ENCODE peak calls at places on chromosomes 3 and 15, in six cellular contexts. One of them, this sample, is unnamed.

GRCh38 chr3:48428863-48429415 is 947 bp downstream of the PLXNB1 start:
- DNase-seq in immature natural killer cell: no peak
- DNase-seq in psoas muscle: peak
- DNase-seq in Calu3: peak
- DNase-seq in naive thymus-derived CD4-positive, alpha-beta T cell: no peak
- DNase-seq in WERI-Rb-1: peak
- DNase-seq in this sample: no peak

GRCh38 chr3:67083277-67083676 is 85.2 kb downstream of the KBTBD8 start:
- DNase-seq in immature natural killer cell: peak
- DNase-seq in Calu3: no peak
- DNase-seq in naive thymus-derived CD4-positive, alpha-beta T cell: no peak
- DNase-seq in psoas muscle: no peak
- DNase-seq in WERI-Rb-1: no peak
- DNase-seq in this sample: peak

GRCh38 chr3:160739079-160739478 is 17.0 kb upstream of the PPM1L start:
- DNase-seq in Calu3: no peak
- DNase-seq in WERI-Rb-1: no peak
- DNase-seq in psoas muscle: peak
- DNase-seq in immature natural killer cell: no peak
- DNase-seq in naive thymus-derived CD4-positive, alpha-beta T cell: no peak
- DNase-seq in this sample: no peak

GRCh38 chr15:91561371-91562100 is 292.0 kb upstream of the SLCO3A1 start:
- DNase-seq in naive thymus-derived CD4-positive, alpha-beta T cell: no peak
- DNase-seq in psoas muscle: peak
- DNase-seq in WERI-Rb-1: no peak
- DNase-seq in immature natural killer cell: no peak
- DNase-seq in Calu3: peak
- DNase-seq in this sample: no peak

GRCh38 chr3:59798372-59799086 is 748.7 kb upstream of the CFAP20DC start:
- DNase-seq in immature natural killer cell: no peak
- DNase-seq in naive thymus-derived CD4-positive, alpha-beta T cell: no peak
- DNase-seq in Calu3: no peak
- DNase-seq in psoas muscle: no peak
- DNase-seq in WERI-Rb-1: no peak
- DNase-seq in this sample: no peak

GRCh38 chr3:80696280-80696679 is 928.5 kb upstream of the ROBO1 start:
- DNase-seq in WERI-Rb-1: no peak
- DNase-seq in psoas muscle: no peak
- DNase-seq in naive thymus-derived CD4-positive, alpha-beta T cell: no peak
- DNase-seq in immature natural killer cell: no peak
- DNase-seq in Calu3: peak
- DNase-seq in this sample: no peak

GRCh38 chr3:23826382-23827061 is 20.8 kb downstream of the UBE2E1 start:
- DNase-seq in WERI-Rb-1: no peak
- DNase-seq in Calu3: no peak
- DNase-seq in immature natural killer cell: no peak
- DNase-seq in psoas muscle: no peak
- DNase-seq in naive thymus-derived CD4-positive, alpha-beta T cell: no peak
- DNase-seq in this sample: no peak

GRCh38 chr3:55309336-55309735 is 177.8 kb downstream of the WNT5A start:
- DNase-seq in Calu3: no peak
- DNase-seq in immature natural killer cell: no peak
- DNase-seq in WERI-Rb-1: no peak
- DNase-seq in psoas muscle: no peak
- DNase-seq in naive thymus-derived CD4-positive, alpha-beta T cell: no peak
- DNase-seq in this sample: no peak

GRCh38 chr3:123099331-123100191 is 32.7 kb downstream of the PDIA5 start:
- DNase-seq in WERI-Rb-1: no peak
- DNase-seq in psoas muscle: no peak
- DNase-seq in naive thymus-derived CD4-positive, alpha-beta T cell: no peak
- DNase-seq in Calu3: no peak
- DNase-seq in immature natural killer cell: no peak
- DNase-seq in this sample: no peak

GRCh38 chr3:156676467-156677119 is 2.2 kb downstream of the TIPARP start:
- DNase-seq in Calu3: peak
- DNase-seq in psoas muscle: no peak
- DNase-seq in WERI-Rb-1: no peak
- DNase-seq in immature natural killer cell: peak
- DNase-seq in naive thymus-derived CD4-positive, alpha-beta T cell: no peak
- DNase-seq in this sample: no peak

GRCh38 chr15:30921781-30922371 is 18.2 kb downstream of the FAN1 start:
- DNase-seq in Calu3: no peak
- DNase-seq in psoas muscle: peak
- DNase-seq in naive thymus-derived CD4-positive, alpha-beta T cell: no peak
- DNase-seq in WERI-Rb-1: no peak
- DNase-seq in immature natural killer cell: no peak
- DNase-seq in this sample: no peak

GRCh38 chr3:96201463-96201862 is 612.9 kb upstream of the EPHA6 start:
- DNase-seq in immature natural killer cell: no peak
- DNase-seq in Calu3: no peak
- DNase-seq in naive thymus-derived CD4-positive, alpha-beta T cell: no peak
- DNase-seq in psoas muscle: no peak
- DNase-seq in WERI-Rb-1: no peak
- DNase-seq in this sample: no peak

GRCh38 chr15:23422946-23423708 is 23.9 kb downstream of the GOLGA6L2 start:
- DNase-seq in Calu3: no peak
- DNase-seq in WERI-Rb-1: no peak
- DNase-seq in immature natural killer cell: no peak
- DNase-seq in psoas muscle: peak
- DNase-seq in naive thymus-derived CD4-positive, alpha-beta T cell: no peak
- DNase-seq in this sample: no peak

GRCh38 chr15:80803580-80804525 is 24.7 kb downstream of the CEMIP start:
- DNase-seq in naive thymus-derived CD4-positive, alpha-beta T cell: no peak
- DNase-seq in WERI-Rb-1: no peak
- DNase-seq in immature natural killer cell: no peak
- DNase-seq in Calu3: no peak
- DNase-seq in psoas muscle: no peak
- DNase-seq in this sample: no peak

GRCh38 chr3:115113367-115113766 is 33.7 kb downstream of the ZBTB20 start:
- DNase-seq in immature natural killer cell: no peak
- DNase-seq in naive thymus-derived CD4-positive, alpha-beta T cell: no peak
- DNase-seq in Calu3: peak
- DNase-seq in psoas muscle: no peak
- DNase-seq in WERI-Rb-1: no peak
- DNase-seq in this sample: no peak

GRCh38 chr3:59327324-59327939 is 277.6 kb upstream of the CFAP20DC start:
- DNase-seq in psoas muscle: no peak
- DNase-seq in WERI-Rb-1: no peak
- DNase-seq in naive thymus-derived CD4-positive, alpha-beta T cell: no peak
- DNase-seq in immature natural killer cell: no peak
- DNase-seq in Calu3: no peak
- DNase-seq in this sample: no peak

GRCh38 chr3:21654662-21655061 is 96.3 kb downstream of the ZNF385D start:
- DNase-seq in WERI-Rb-1: no peak
- DNase-seq in naive thymus-derived CD4-positive, alpha-beta T cell: no peak
- DNase-seq in psoas muscle: no peak
- DNase-seq in immature natural killer cell: no peak
- DNase-seq in Calu3: no peak
- DNase-seq in this sample: no peak

GRCh38 chr3:14322001-14322400 is 80.4 kb upstream of the SLC6A6 start:
- DNase-seq in WERI-Rb-1: no peak
- DNase-seq in Calu3: no peak
- DNase-seq in naive thymus-derived CD4-positive, alpha-beta T cell: no peak
- DNase-seq in immature natural killer cell: no peak
- DNase-seq in psoas muscle: no peak
- DNase-seq in this sample: no peak

GRCh38 chr3:104132566-104132997 is 1234.1 kb upstream of the ALCAM start:
- DNase-seq in psoas muscle: no peak
- DNase-seq in WERI-Rb-1: no peak
- DNase-seq in immature natural killer cell: no peak
- DNase-seq in naive thymus-derived CD4-positive, alpha-beta T cell: no peak
- DNase-seq in Calu3: no peak
- DNase-seq in this sample: no peak

GRCh38 chr3:44659434-44659833 is 10.9 kb downstream of the ZNF35 start:
- DNase-seq in Calu3: no peak
- DNase-seq in immature natural killer cell: no peak
- DNase-seq in WERI-Rb-1: no peak
- DNase-seq in psoas muscle: no peak
- DNase-seq in naive thymus-derived CD4-positive, alpha-beta T cell: no peak
- DNase-seq in this sample: no peak

GRCh38 chr3:119418641-119419040 is 44.8 kb downstream of the TMEM39A start:
- DNase-seq in naive thymus-derived CD4-positive, alpha-beta T cell: no peak
- DNase-seq in Calu3: no peak
- DNase-seq in WERI-Rb-1: no peak
- DNase-seq in psoas muscle: no peak
- DNase-seq in immature natural killer cell: no peak
- DNase-seq in this sample: no peak

GRCh38 chr3:141184430-141184829 is 47.2 kb upstream of the PXYLP1 start:
- DNase-seq in psoas muscle: no peak
- DNase-seq in immature natural killer cell: no peak
- DNase-seq in naive thymus-derived CD4-positive, alpha-beta T cell: no peak
- DNase-seq in Calu3: no peak
- DNase-seq in WERI-Rb-1: no peak
- DNase-seq in this sample: no peak

GRCh38 chr3:7270731-7271130 is 409.8 kb downstream of the GRM7 start:
- DNase-seq in WERI-Rb-1: no peak
- DNase-seq in psoas muscle: no peak
- DNase-seq in naive thymus-derived CD4-positive, alpha-beta T cell: no peak
- DNase-seq in immature natural killer cell: no peak
- DNase-seq in Calu3: no peak
- DNase-seq in this sample: no peak

GRCh38 chr3:47283193-47283537 is 421 bp downstream of the KLHL18 start:
- DNase-seq in psoas muscle: peak
- DNase-seq in Calu3: peak
- DNase-seq in naive thymus-derived CD4-positive, alpha-beta T cell: no peak
- DNase-seq in immature natural killer cell: no peak
- DNase-seq in WERI-Rb-1: no peak
- DNase-seq in this sample: no peak

This sample was measured in naive B cell.